ENCODE peak calls at places on chromosomes 1 and 21, in seven cellular contexts. One of them, this sample, is unnamed.
A peak's percentile ranks its signal among the peaks of the same experiment; 100 is the strongest.

GRCh38 chr1:89802036-89802435 is 18.8 kb upstream of the LRRC8D start:
- DNase-seq in pulmonary artery endothelial cell: no peak
- DNase-seq in left ventricle myocardium inferior: no peak
- DNase-seq in mucosa of descending colon: no peak
- DNase-seq in lung: no peak
- DNase-seq in glutamatergic neuron: no peak
- DNase-seq in OCI-M1: no peak
- DNase-seq in this sample: no peak

GRCh38 chr1:84062496-84062895 is 63.6 kb upstream of the TTLL7 start:
- DNase-seq in OCI-M1: no peak
- DNase-seq in lung: no peak
- DNase-seq in mucosa of descending colon: no peak
- DNase-seq in left ventricle myocardium inferior: no peak
- DNase-seq in pulmonary artery endothelial cell: no peak
- DNase-seq in glutamatergic neuron: no peak
- DNase-seq in this sample: no peak

GRCh38 chr1:7561331-7561921 is 209.7 kb upstream of the VAMP3 start:
- DNase-seq in lung: no peak
- DNase-seq in glutamatergic neuron: peak; percentile 73
- DNase-seq in OCI-M1: peak; percentile 15
- DNase-seq in left ventricle myocardium inferior: no peak
- DNase-seq in mucosa of descending colon: no peak
- DNase-seq in pulmonary artery endothelial cell: no peak
- DNase-seq in this sample: no peak

GRCh38 chr21:16192900-16193299 is 463.1 kb downstream of the USP25 start:
- DNase-seq in left ventricle myocardium inferior: no peak
- DNase-seq in pulmonary artery endothelial cell: no peak
- DNase-seq in mucosa of descending colon: no peak
- DNase-seq in OCI-M1: peak; percentile 36
- DNase-seq in glutamatergic neuron: no peak
- DNase-seq in lung: no peak
- DNase-seq in this sample: no peak

GRCh38 chr1:55679971-55680370 is 464.8 kb upstream of the USP24 start:
- DNase-seq in mucosa of descending colon: no peak
- DNase-seq in pulmonary artery endothelial cell: no peak
- DNase-seq in lung: no peak
- DNase-seq in OCI-M1: no peak
- DNase-seq in left ventricle myocardium inferior: no peak
- DNase-seq in glutamatergic neuron: no peak
- DNase-seq in this sample: no peak

GRCh38 chr1:230855886-230856285 is 12.4 kb downstream of the C1orf198 start:
- DNase-seq in OCI-M1: peak; percentile 29
- DNase-seq in left ventricle myocardium inferior: no peak
- DNase-seq in pulmonary artery endothelial cell: no peak
- DNase-seq in glutamatergic neuron: no peak
- DNase-seq in mucosa of descending colon: no peak
- DNase-seq in lung: no peak
- DNase-seq in this sample: no peak

GRCh38 chr1:155974208-155975165 is 3.9 kb downstream of the ARHGEF2 start:
- DNase-seq in pulmonary artery endothelial cell: no peak
- DNase-seq in glutamatergic neuron: no peak
- DNase-seq in OCI-M1: no peak
- DNase-seq in mucosa of descending colon: no peak
- DNase-seq in left ventricle myocardium inferior: no peak
- DNase-seq in lung: no peak
- DNase-seq in this sample: no peak

GRCh38 chr1:78830321-78830720 is 176.2 kb downstream of the ADGRL4 start:
- DNase-seq in OCI-M1: no peak
- DNase-seq in pulmonary artery endothelial cell: no peak
- DNase-seq in glutamatergic neuron: no peak
- DNase-seq in mucosa of descending colon: no peak
- DNase-seq in lung: no peak
- DNase-seq in left ventricle myocardium inferior: no peak
- DNase-seq in this sample: no peak

GRCh38 chr1:53572061-53572801 is 113.0 kb downstream of the DMRTB1 start:
- DNase-seq in mucosa of descending colon: no peak
- DNase-seq in OCI-M1: no peak
- DNase-seq in lung: no peak
- DNase-seq in pulmonary artery endothelial cell: no peak
- DNase-seq in left ventricle myocardium inferior: no peak
- DNase-seq in glutamatergic neuron: peak; percentile 16
- DNase-seq in this sample: no peak